ENCODE peak calls at places on chromosomes 16 and 17, in nine cellular contexts. B is MCF 10A; I is lower leg skin; G is D341Med; N is H7; P is ascending aorta; Q is Panc1; V is neural crest cell; S is activated T-cell treated with anti-CD3 and anti-CD28 coated beads, Interleukin-2, amount 50 U/mL, for 72 hours. C is an unnamed sample.

GRCh38 chr16:49000594-49000993 is 281.0 kb downstream of the CBLN1 start:
- DNase-seq in B (peak; percentile 39), I (no peak), G (no peak), N (peak; percentile 64), P (no peak), Q (no peak), V (no peak), S (no peak), C (no peak)

GRCh38 chr17:16911141-16911937 is 60.6 kb downstream of the TNFRSF13B start:
- DNase-seq in B (no peak), I (no peak), G (no peak), N (no peak), P (no peak), Q (no peak), V (peak; percentile 25), S (no peak), C (peak; percentile 27)

GRCh38 chr17:80116276-80116922 is 15.0 kb downstream of the GAA start:
- DNase-seq in B (no peak), I (no peak), G (peak; percentile 32), N (no peak), P (no peak), Q (no peak), V (no peak), S (no peak), C (no peak)

GRCh38 chr16:53803451-53803850 is 99.5 kb downstream of the FTO start:
- DNase-seq in B (no peak), I (no peak), G (no peak), N (no peak), P (no peak), Q (no peak), V (no peak), S (no peak), C (no peak)

GRCh38 chr17:81371910-81372760 is 23.1 kb upstream of the BAHCC1 start:
- DNase-seq in B (peak; percentile 50), I (no peak), G (no peak), N (peak; percentile 87), P (no peak), Q (no peak), V (no peak), S (no peak), C (no peak)

GRCh38 chr16:89741342-89742014 is 20.1 kb downstream of the ZNF276 start:
- DNase-seq in B (no peak), I (no peak), G (no peak), N (no peak), P (no peak), Q (no peak), V (no peak), S (no peak), C (no peak)

GRCh38 chr17:54992797-54993639 is 24.5 kb downstream of the STXBP4 start:
- DNase-seq in B (peak; percentile 63), I (no peak), G (peak; percentile 54), N (peak; percentile 36), P (no peak), Q (no peak), V (no peak), S (no peak), C (no peak)

GRCh38 chr17:66437466-66438026 is 135.1 kb downstream of the PRKCA start:
- DNase-seq in B (no peak), I (no peak), G (no peak), N (no peak), P (no peak), Q (no peak), V (no peak), S (no peak), C (no peak)

GRCh38 chr16:66935319-66936011 is at the start of gene CES2:
- DNase-seq in B (peak; percentile 84), I (peak; percentile 52), G (no peak), N (peak; percentile 68), P (no peak), Q (no peak), V (no peak), S (no peak), C (no peak)

GRCh38 chr17:68539536-68540469 is 27.6 kb downstream of the PRKAR1A start:
- DNase-seq in B (no peak), I (no peak), G (no peak), N (no peak), P (no peak), Q (no peak), V (no peak), S (no peak), C (no peak)

GRCh38 chr16:64478258-64478906 is 643.5 kb downstream of the CDH11 start:
- DNase-seq in B (peak; percentile 71), I (no peak), G (no peak), N (no peak), P (no peak), Q (no peak), V (no peak), S (no peak), C (no peak)

GRCh38 chr17:21271767-21272166 is 12.7 kb upstream of the MAP2K3 start:
- DNase-seq in B (no peak), I (no peak), G (no peak), N (no peak), P (no peak), Q (no peak), V (no peak), S (no peak), C (no peak)

GRCh38 chr17:77494664-77495435 is 354.1 kb downstream of the SEC14L1 start:
- DNase-seq in B (peak; percentile 71), I (peak; percentile 79), G (peak; percentile 95), N (peak; percentile 97), P (no peak), Q (peak; percentile 50), V (peak; percentile 87), S (peak; percentile 70), C (no peak)

GRCh38 chr16:824194-824593 is 23.7 kb upstream of the GNG13 start:
- DNase-seq in B (no peak), I (no peak), G (no peak), N (no peak), P (no peak), Q (no peak), V (no peak), S (no peak), C (no peak)

GRCh38 chr16:78106659-78107058 is 7.2 kb downstream of the WWOX start:
- DNase-seq in B (no peak), I (no peak), G (no peak), N (no peak), P (no peak), Q (no peak), V (no peak), S (no peak), C (no peak)

GRCh38 chr16:2003827-2004641 is 5.6 kb downstream of the ZNF598 start:
- DNase-seq in B (peak; percentile 85), I (peak; percentile 74), G (peak; percentile 96), N (peak; percentile 99), P (no peak), Q (no peak), V (peak; percentile 98), S (peak; percentile 94), C (no peak)

GRCh38 chr17:27504188-27504995 is 48.1 kb downstream of the KSR1 start:
- DNase-seq in B (no peak), I (no peak), G (peak; percentile 85), N (no peak), P (no peak), Q (no peak), V (no peak), S (no peak), C (no peak)